ENCODE peak calls at places on chromosome 11, in nine cellular contexts. V, M, T, C, K, H, L, P and X are unnamed samples.

GRCh38 chr11:64036081-64037026 is 623 bp downstream of the FLRT1 start:
- DNase-seq in V (peak), K (peak), P (no peak), C (peak), L (peak), H (no peak), T (no peak), M (no peak), X (no peak)

GRCh38 chr11:129023968-129024676 is 81.5 kb upstream of the TP53AIP1 start:
- DNase-seq in K (no peak), H (no peak), V (peak), P (no peak), M (peak), L (peak), T (no peak), C (peak), X (no peak)

GRCh38 chr11:85602551-85603218 is 24.5 kb downstream of the DLG2 start:
- DNase-seq in V (no peak), M (no peak), L (no peak), C (peak), K (no peak), P (no peak), H (no peak), T (no peak), X (no peak)

GRCh38 chr11:78940500-78941225 is 366.0 kb upstream of the NARS2 start:
- DNase-seq in C (no peak), L (no peak), P (no peak), T (no peak), V (peak), H (no peak), M (no peak), K (peak), X (no peak)

GRCh38 chr11:128610765-128611617 is 23.6 kb upstream of the ETS1 start:
- DNase-seq in V (no peak), K (no peak), C (no peak), L (no peak), T (peak), M (no peak), P (peak), H (no peak), X (no peak)

GRCh38 chr11:119223856-119224255 is 17.7 kb downstream of the CBL start:
- DNase-seq in T (no peak), M (no peak), H (no peak), V (no peak), K (no peak), C (peak), L (peak), P (no peak), X (no peak)

GRCh38 chr11:134357545-134357839 is 25.7 kb downstream of the GLB1L2 start:
- DNase-seq in T (no peak), M (no peak), H (peak), V (no peak), C (no peak), L (no peak), P (no peak), K (no peak), X (no peak)

GRCh38 chr11:116513894-116514293 is 258.9 kb downstream of the BUD13 start:
- DNase-seq in T (peak), L (peak), H (no peak), C (peak), M (peak), P (no peak), V (peak), K (no peak), X (no peak)

GRCh38 chr11:122150484-122151124 is 34.6 kb upstream of the BLID start:
- DNase-seq in T (no peak), V (no peak), P (no peak), H (no peak), M (no peak), L (no peak), C (no peak), K (peak), X (peak)

GRCh38 chr11:70431611-70432010 is 33.3 kb downstream of the CTTN start:
- DNase-seq in T (no peak), H (no peak), K (no peak), P (no peak), C (no peak), V (no peak), L (no peak), M (no peak), X (no peak)

GRCh38 chr11:65210361-65210731 is 28.6 kb downstream of the CAPN1 start:
- DNase-seq in P (no peak), L (no peak), V (no peak), T (no peak), C (no peak), K (no peak), H (no peak), M (no peak), X (no peak)